ENCODE peak calls at places on chromosomes 11 and 22, in five cellular contexts. F, Z, D, U and I are unnamed samples. For H3K27me3, the result is how much of the 10 kb centered on the place peaks cover.

GRCh38 chr11:103051158-103051801 is 40.7 kb downstream of the DCUN1D5 start:
- DNase-seq in Z (no peak), D (no peak), U (no peak), F (no peak), I (no peak)

GRCh38 chr22:38205261-38206128 is 3.7 kb downstream of the MAFF start:
- DNase-seq in U (peak), Z (no peak), D (peak), F (peak), I (peak)

GRCh38 chr11:66857234-66857926 is 516 bp downstream of the LRFN4 start:
- DNase-seq in U (no peak), F (no peak), D (no peak), Z (no peak), I (no peak)

GRCh38 chr22:50475652-50476002 is 792 bp upstream of the SBF1 start:
- DNase-seq in F (no peak), U (no peak), Z (no peak), D (no peak), I (no peak)

GRCh38 chr22:50170453-50171318 is at the start of gene PANX2:
- DNase-seq in D (no peak), U (no peak), Z (no peak), F (no peak), I (no peak)

GRCh38 chr11:65436412-65437032 is 13.9 kb downstream of the NEAT1 start:
- DNase-seq in F (peak), U (peak), Z (peak), D (no peak), I (no peak)

GRCh38 chr11:61491736-61492395 is 16.7 kb upstream of the LRRC10B start:
- DNase-seq in D (no peak), Z (no peak), F (no peak), U (no peak), I (no peak)

GRCh38 chr11:16881074-16881709 is 133.0 kb downstream of the PLEKHA7 start:
- DNase-seq in Z (peak), F (no peak), D (peak), U (peak), I (no peak)

GRCh38 chr22:37804886-37805857 is 2.6 kb upstream of the GCAT start:
- DNase-seq in U (peak), D (peak), Z (peak), F (peak), I (peak)

GRCh38 chr11:66674964-66675602 is 2.6 kb downstream of the RBM4B start:
- DNase-seq in D (no peak), U (no peak), F (no peak), Z (no peak), I (no peak)

GRCh38 chr11:77473801-77474508 is at the start of gene PAK1:
- DNase-seq in Z (peak), F (peak), U (peak), D (peak), I (peak)

GRCh38 chr11:77475206-77475605 is 1.3 kb upstream of the PAK1 start:
- DNase-seq in Z (no peak), F (no peak), U (no peak), D (no peak), I (no peak)

GRCh38 chr11:77471520-77472234 is 2.2 kb downstream of the PAK1 start:
- DNase-seq in D (no peak), Z (peak), F (no peak), U (no peak), I (no peak)

GRCh38 chr11:77474509-77475070 is 696 bp upstream of the PAK1 start:
- DNase-seq in Z (no peak), U (no peak), D (no peak), F (no peak), I (no peak)

DNA sequence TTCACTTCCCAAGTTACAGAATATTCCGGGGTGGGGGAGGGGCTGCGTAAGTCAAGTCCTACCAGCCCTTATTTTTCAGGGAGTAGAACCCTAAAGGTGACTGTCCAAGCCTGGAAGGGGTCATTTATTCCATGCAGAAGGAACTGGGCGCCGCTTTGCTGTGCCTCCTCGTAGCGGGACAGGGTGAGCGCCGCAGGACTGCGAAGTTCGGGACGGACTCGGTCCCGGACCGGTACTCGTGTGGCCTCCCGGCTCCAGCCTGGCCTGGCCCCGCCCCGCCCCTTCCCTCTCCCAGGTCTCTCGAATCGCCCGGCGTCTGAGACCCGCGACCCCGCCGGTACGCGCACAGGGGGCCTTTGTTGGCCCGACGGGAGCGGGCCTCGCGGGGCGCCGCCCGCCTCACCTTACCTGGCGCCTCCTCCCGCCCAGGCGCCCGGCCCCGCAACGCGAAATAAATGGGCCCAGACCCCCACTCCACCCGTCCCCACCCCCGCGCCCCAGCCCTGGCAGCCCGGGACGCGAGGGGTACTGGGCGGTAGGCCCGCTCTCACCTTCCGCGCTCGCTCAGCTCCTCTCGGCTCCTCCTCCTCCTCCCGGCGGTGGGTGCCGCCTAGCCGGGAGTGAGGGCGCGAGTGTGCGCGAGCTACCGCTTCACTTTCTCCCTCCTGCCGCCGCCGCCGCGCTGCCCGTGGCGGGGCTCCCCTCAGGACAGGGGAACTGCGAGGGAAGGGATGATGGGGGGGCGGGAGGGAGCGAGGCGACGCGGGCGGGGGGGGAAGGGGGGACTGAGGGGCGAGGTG is 693 bp downstream of the PAK1 start:
- DNase-seq in Z (peak), U (no peak), D (peak), F (peak), I (no peak)
- H3K27ac ChIP-seq in Z (peak), U (no peak), D (peak), F (peak), I (no peak)

GRCh38 chr11:118310271-118310670 is 5.7 kb downstream of the CD3E start:
- DNase-seq in F (no peak), Z (no peak), U (no peak), D (no peak), I (no peak)
- H3K27me3 ChIP-seq in F (under half), Z (under half), U (under half), D (under half), I (under half)

GRCh38 chr22:44463151-44463550 is 34.9 kb downstream of the RTL6 start:
- DNase-seq in U (no peak), D (no peak), Z (no peak), F (no peak), I (no peak)
- H3K27ac ChIP-seq in U (no peak), D (no peak), Z (no peak), F (no peak), I (no peak)

DNA sequence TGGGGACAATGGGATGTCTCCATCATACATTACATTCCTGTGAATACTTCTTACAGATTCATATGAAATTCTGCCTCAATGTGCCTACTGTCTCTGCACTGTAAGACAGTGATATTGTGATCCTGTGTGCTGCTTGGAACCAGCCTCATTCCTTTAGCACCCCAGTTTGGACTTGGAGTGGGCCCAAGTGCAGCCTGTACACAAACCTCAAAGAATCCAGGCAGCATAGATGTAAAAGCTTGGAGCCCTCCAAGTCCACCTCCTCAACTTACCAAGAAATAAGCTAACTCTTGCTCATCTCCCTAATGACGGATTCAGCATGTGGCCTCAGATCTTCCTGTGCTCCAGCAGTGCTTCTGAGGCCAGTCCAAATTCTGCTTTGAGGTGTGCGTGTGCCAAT is 24.4 kb downstream of the GRAP2 start:
- DNase-seq in D (no peak), U (no peak), F (no peak), Z (no peak), I (no peak)
- H3K27me3 ChIP-seq in D (under half), U (under half), F (under half), Z (under half), I (under half)

GRCh38 chr22:19287889-19288288 is 3.6 kb downstream of the CLTCL1 start:
- DNase-seq in Z (no peak), D (no peak), U (peak), F (no peak), I (no peak)
- H3K27ac ChIP-seq in Z (peak), D (no peak), U (peak), F (no peak), I (no peak)

GRCh38 chr22:43890901-43891331 is 897 bp downstream of the PNPLA5 start:
- DNase-seq in Z (no peak), F (no peak), D (no peak), U (no peak), I (no peak)
- H3K27me3 ChIP-seq in Z (under half), F (under half), D (half or more), U (under half), I (under half)